ENCODE peak calls at places on chromosomes 5 and 9, in ten cellular contexts. One of them, this sample, is unnamed.

GRCh38 chr5:96823900-96824351 is 16.2 kb upstream of the ERAP1 start:
- DNase-seq in fibroblast of mammary gland: peak
- DNase-seq in Panc1: no peak
- DNase-seq in GM12865: no peak
- DNase-seq in IMR-90: peak
- DNase-seq in fibroblast of the aortic adventitia: peak
- DNase-seq in foreskin fibroblast: peak
- DNase-seq in esophagus squamous epithelium: no peak
- DNase-seq in neuronal stem cell: no peak
- DNase-seq in effector memory CD4-positive, alpha-beta T cell: no peak
- DNase-seq in this sample: peak

GRCh38 chr5:9512452-9512851 is 33.4 kb downstream of the SEMA5A start:
- DNase-seq in esophagus squamous epithelium: no peak
- DNase-seq in Panc1: no peak
- DNase-seq in fibroblast of mammary gland: no peak
- DNase-seq in foreskin fibroblast: no peak
- DNase-seq in IMR-90: peak
- DNase-seq in fibroblast of the aortic adventitia: peak
- DNase-seq in GM12865: no peak
- DNase-seq in neuronal stem cell: no peak
- DNase-seq in effector memory CD4-positive, alpha-beta T cell: no peak
- DNase-seq in this sample: no peak

GRCh38 chr9:35385042-35385441 is 104.9 kb upstream of the RUSC2 start:
- DNase-seq in IMR-90: peak
- DNase-seq in fibroblast of the aortic adventitia: peak
- DNase-seq in neuronal stem cell: no peak
- DNase-seq in Panc1: no peak
- DNase-seq in esophagus squamous epithelium: no peak
- DNase-seq in effector memory CD4-positive, alpha-beta T cell: no peak
- DNase-seq in GM12865: no peak
- DNase-seq in fibroblast of mammary gland: peak
- DNase-seq in foreskin fibroblast: peak
- DNase-seq in this sample: no peak

GRCh38 chr9:93112864-93113389 is 16.9 kb downstream of the CARD19 start:
- DNase-seq in neuronal stem cell: no peak
- DNase-seq in Panc1: no peak
- DNase-seq in fibroblast of mammary gland: no peak
- DNase-seq in IMR-90: no peak
- DNase-seq in foreskin fibroblast: no peak
- DNase-seq in fibroblast of the aortic adventitia: no peak
- DNase-seq in GM12865: no peak
- DNase-seq in effector memory CD4-positive, alpha-beta T cell: no peak
- DNase-seq in esophagus squamous epithelium: no peak
- DNase-seq in this sample: no peak

GRCh38 chr5:5360878-5361520 is 61.5 kb upstream of the ICE1 start:
- DNase-seq in fibroblast of the aortic adventitia: no peak
- DNase-seq in neuronal stem cell: peak
- DNase-seq in GM12865: no peak
- DNase-seq in effector memory CD4-positive, alpha-beta T cell: no peak
- DNase-seq in foreskin fibroblast: no peak
- DNase-seq in esophagus squamous epithelium: no peak
- DNase-seq in fibroblast of mammary gland: no peak
- DNase-seq in Panc1: no peak
- DNase-seq in IMR-90: no peak
- DNase-seq in this sample: no peak

GRCh38 chr9:23587433-23587832 is 238.6 kb downstream of the ELAVL2 start:
- DNase-seq in IMR-90: no peak
- DNase-seq in neuronal stem cell: no peak
- DNase-seq in fibroblast of the aortic adventitia: no peak
- DNase-seq in esophagus squamous epithelium: no peak
- DNase-seq in effector memory CD4-positive, alpha-beta T cell: no peak
- DNase-seq in GM12865: no peak
- DNase-seq in Panc1: no peak
- DNase-seq in foreskin fibroblast: no peak
- DNase-seq in fibroblast of mammary gland: no peak
- DNase-seq in this sample: no peak

GRCh38 chr9:99368341-99369326 is 146.6 kb downstream of the SEC61B start:
- DNase-seq in foreskin fibroblast: peak
- DNase-seq in Panc1: no peak
- DNase-seq in esophagus squamous epithelium: no peak
- DNase-seq in effector memory CD4-positive, alpha-beta T cell: no peak
- DNase-seq in fibroblast of mammary gland: peak
- DNase-seq in IMR-90: peak
- DNase-seq in fibroblast of the aortic adventitia: peak
- DNase-seq in neuronal stem cell: peak
- DNase-seq in GM12865: peak
- DNase-seq in this sample: peak

GRCh38 chr5:178273665-178274541 is 41.3 kb upstream of the PHYKPL start:
- DNase-seq in effector memory CD4-positive, alpha-beta T cell: no peak
- DNase-seq in foreskin fibroblast: no peak
- DNase-seq in IMR-90: no peak
- DNase-seq in fibroblast of mammary gland: no peak
- DNase-seq in Panc1: no peak
- DNase-seq in GM12865: no peak
- DNase-seq in neuronal stem cell: no peak
- DNase-seq in fibroblast of the aortic adventitia: no peak
- DNase-seq in esophagus squamous epithelium: no peak
- DNase-seq in this sample: no peak

GRCh38 chr9:96176901-96177718 is 124.9 kb downstream of the HSD17B3 start:
- DNase-seq in IMR-90: no peak
- DNase-seq in GM12865: no peak
- DNase-seq in foreskin fibroblast: no peak
- DNase-seq in effector memory CD4-positive, alpha-beta T cell: no peak
- DNase-seq in esophagus squamous epithelium: no peak
- DNase-seq in neuronal stem cell: no peak
- DNase-seq in fibroblast of the aortic adventitia: peak
- DNase-seq in Panc1: no peak
- DNase-seq in fibroblast of mammary gland: peak
- DNase-seq in this sample: no peak

GRCh38 chr9:81613002-81613750 is 76.2 kb downstream of the TLE1 start:
- DNase-seq in effector memory CD4-positive, alpha-beta T cell: no peak
- DNase-seq in foreskin fibroblast: peak
- DNase-seq in fibroblast of mammary gland: peak
- DNase-seq in neuronal stem cell: no peak
- DNase-seq in esophagus squamous epithelium: no peak
- DNase-seq in fibroblast of the aortic adventitia: peak
- DNase-seq in GM12865: no peak
- DNase-seq in Panc1: no peak
- DNase-seq in IMR-90: peak
- DNase-seq in this sample: peak

GRCh38 chr9:18195223-18195622 is 278.7 kb upstream of the ADAMTSL1 start:
- DNase-seq in Panc1: no peak
- DNase-seq in foreskin fibroblast: no peak
- DNase-seq in fibroblast of mammary gland: no peak
- DNase-seq in esophagus squamous epithelium: no peak
- DNase-seq in effector memory CD4-positive, alpha-beta T cell: no peak
- DNase-seq in IMR-90: no peak
- DNase-seq in neuronal stem cell: no peak
- DNase-seq in GM12865: no peak
- DNase-seq in fibroblast of the aortic adventitia: no peak
- DNase-seq in this sample: no peak

GRCh38 chr5:90386099-90386710 is 23.4 kb downstream of the CETN3 start:
- DNase-seq in GM12865: peak
- DNase-seq in foreskin fibroblast: no peak
- DNase-seq in neuronal stem cell: no peak
- DNase-seq in effector memory CD4-positive, alpha-beta T cell: no peak
- DNase-seq in fibroblast of mammary gland: peak
- DNase-seq in IMR-90: peak
- DNase-seq in Panc1: no peak
- DNase-seq in esophagus squamous epithelium: no peak
- DNase-seq in fibroblast of the aortic adventitia: peak
- DNase-seq in this sample: no peak

DNA sequence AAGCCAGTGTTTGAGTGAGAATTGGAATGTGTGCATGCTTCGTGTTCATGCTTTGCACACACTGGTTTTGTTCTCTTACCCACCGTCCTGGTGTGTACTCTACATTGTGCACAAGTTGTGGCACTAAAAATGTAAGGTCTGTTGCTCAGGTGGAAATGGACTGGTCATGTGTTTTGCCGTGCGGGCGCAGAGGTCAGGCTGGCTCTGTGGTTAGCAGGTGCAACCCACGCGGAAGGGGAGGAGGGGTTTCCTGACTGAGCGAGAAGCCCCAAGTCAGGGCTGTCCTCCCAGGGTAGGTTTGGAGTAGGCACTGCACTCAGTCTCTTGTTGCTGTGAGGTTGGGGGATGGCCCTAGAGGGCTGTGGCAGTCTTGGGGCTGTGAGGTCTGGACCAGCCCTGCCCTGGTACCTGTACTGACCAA is 86.6 kb downstream of the EHMT1 start:
- DNase-seq in Panc1: no peak
- DNase-seq in GM12865: peak
- DNase-seq in IMR-90: no peak
- DNase-seq in fibroblast of mammary gland: no peak
- DNase-seq in foreskin fibroblast: no peak
- DNase-seq in fibroblast of the aortic adventitia: no peak
- DNase-seq in esophagus squamous epithelium: no peak
- DNase-seq in neuronal stem cell: no peak
- DNase-seq in effector memory CD4-positive, alpha-beta T cell: no peak
- DNase-seq in this sample: no peak
- H3K4me3 ChIP-seq in Panc1: no peak
- H3K4me3 ChIP-seq in GM12865: peak
- H3K4me3 ChIP-seq in IMR-90: no peak
- H3K4me3 ChIP-seq in fibroblast of mammary gland: no peak
- H3K4me3 ChIP-seq in foreskin fibroblast: no peak
- H3K4me3 ChIP-seq in fibroblast of the aortic adventitia: no peak
- H3K4me3 ChIP-seq in esophagus squamous epithelium: no peak
- H3K4me3 ChIP-seq in neuronal stem cell: peak
- H3K4me3 ChIP-seq in effector memory CD4-positive, alpha-beta T cell: peak
- H3K4me3 ChIP-seq in this sample: no peak

DNA sequence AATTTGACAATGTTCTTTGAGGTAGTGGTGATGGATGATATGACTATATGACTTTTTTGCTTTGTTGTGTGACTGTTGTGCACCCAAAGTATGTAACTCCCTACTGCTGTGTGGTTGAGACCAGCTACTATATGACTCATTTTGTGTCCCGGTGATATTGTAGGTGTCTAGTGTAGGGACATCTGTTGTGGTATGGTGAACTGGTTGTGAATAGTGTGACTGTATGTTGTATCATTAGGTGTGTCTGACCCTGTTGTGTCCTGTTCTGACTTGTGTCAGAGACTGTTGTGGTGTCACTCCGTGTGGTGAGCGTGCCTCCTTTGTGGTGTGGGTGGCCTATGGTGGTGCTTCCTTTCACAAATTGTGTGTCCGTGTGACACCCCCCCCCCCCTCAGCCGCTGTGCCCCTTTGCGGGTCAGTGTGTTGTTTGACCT is 11.2 kb upstream of the CXXC5 start:
- DNase-seq in effector memory CD4-positive, alpha-beta T cell: peak
- DNase-seq in esophagus squamous epithelium: no peak
- DNase-seq in fibroblast of the aortic adventitia: no peak
- DNase-seq in neuronal stem cell: no peak
- DNase-seq in Panc1: no peak
- DNase-seq in GM12865: peak
- DNase-seq in fibroblast of mammary gland: peak
- DNase-seq in foreskin fibroblast: no peak
- DNase-seq in IMR-90: peak
- DNase-seq in this sample: no peak
- H3K4me3 ChIP-seq in effector memory CD4-positive, alpha-beta T cell: no peak
- H3K4me3 ChIP-seq in esophagus squamous epithelium: peak
- H3K4me3 ChIP-seq in fibroblast of the aortic adventitia: peak
- H3K4me3 ChIP-seq in neuronal stem cell: peak
- H3K4me3 ChIP-seq in Panc1: peak
- H3K4me3 ChIP-seq in GM12865: peak
- H3K4me3 ChIP-seq in fibroblast of mammary gland: peak
- H3K4me3 ChIP-seq in foreskin fibroblast: peak
- H3K4me3 ChIP-seq in IMR-90: peak
- H3K4me3 ChIP-seq in this sample: peak

DNA sequence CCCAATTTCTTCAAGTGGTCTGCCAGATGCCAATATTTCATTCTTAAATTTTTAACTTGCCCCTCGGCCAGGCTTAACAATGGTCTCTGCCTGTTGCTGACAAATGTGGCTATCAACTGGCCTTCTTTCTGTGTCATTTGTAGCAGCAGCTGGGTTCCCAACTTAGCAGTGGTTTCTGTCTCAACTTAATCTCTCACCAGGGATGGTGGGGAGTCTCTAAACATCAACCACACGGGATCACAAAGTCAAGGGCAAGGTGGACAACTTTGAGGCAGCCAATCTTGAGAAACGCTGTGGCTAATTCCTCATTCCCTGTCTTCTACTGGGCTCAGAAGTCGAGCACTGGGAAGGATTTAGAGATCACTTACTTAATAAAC is 81.1 kb downstream of the RAPGEF1 start:
- DNase-seq in effector memory CD4-positive, alpha-beta T cell: no peak
- DNase-seq in neuronal stem cell: no peak
- DNase-seq in IMR-90: no peak
- DNase-seq in fibroblast of the aortic adventitia: no peak
- DNase-seq in esophagus squamous epithelium: no peak
- DNase-seq in foreskin fibroblast: no peak
- DNase-seq in fibroblast of mammary gland: no peak
- DNase-seq in Panc1: no peak
- DNase-seq in GM12865: no peak
- DNase-seq in this sample: no peak
- H3K4me3 ChIP-seq in effector memory CD4-positive, alpha-beta T cell: no peak
- H3K4me3 ChIP-seq in neuronal stem cell: no peak
- H3K4me3 ChIP-seq in IMR-90: no peak
- H3K4me3 ChIP-seq in fibroblast of the aortic adventitia: no peak
- H3K4me3 ChIP-seq in esophagus squamous epithelium: no peak
- H3K4me3 ChIP-seq in foreskin fibroblast: no peak
- H3K4me3 ChIP-seq in fibroblast of mammary gland: no peak
- H3K4me3 ChIP-seq in Panc1: peak
- H3K4me3 ChIP-seq in GM12865: peak
- H3K4me3 ChIP-seq in this sample: no peak

GRCh38 chr9:88987646-88988045 is 3.6 kb upstream of the S1PR3 start:
- DNase-seq in Panc1: no peak
- DNase-seq in fibroblast of mammary gland: no peak
- DNase-seq in GM12865: no peak
- DNase-seq in neuronal stem cell: no peak
- DNase-seq in effector memory CD4-positive, alpha-beta T cell: no peak
- DNase-seq in IMR-90: no peak
- DNase-seq in fibroblast of the aortic adventitia: no peak
- DNase-seq in esophagus squamous epithelium: no peak
- DNase-seq in foreskin fibroblast: no peak
- DNase-seq in this sample: no peak

GRCh38 chr9:88990721-88991065 is 575 bp upstream of the S1PR3 start:
- DNase-seq in fibroblast of the aortic adventitia: no peak
- DNase-seq in esophagus squamous epithelium: no peak
- DNase-seq in IMR-90: no peak
- DNase-seq in effector memory CD4-positive, alpha-beta T cell: no peak
- DNase-seq in neuronal stem cell: no peak
- DNase-seq in Panc1: no peak
- DNase-seq in fibroblast of mammary gland: no peak
- DNase-seq in GM12865: no peak
- DNase-seq in foreskin fibroblast: no peak
- DNase-seq in this sample: no peak

GRCh38 chr9:88991066-88992030 is at the start of gene S1PR3:
- DNase-seq in fibroblast of mammary gland: peak
- DNase-seq in effector memory CD4-positive, alpha-beta T cell: no peak
- DNase-seq in GM12865: no peak
- DNase-seq in Panc1: no peak
- DNase-seq in neuronal stem cell: peak
- DNase-seq in esophagus squamous epithelium: no peak
- DNase-seq in fibroblast of the aortic adventitia: peak
- DNase-seq in foreskin fibroblast: peak
- DNase-seq in IMR-90: no peak
- DNase-seq in this sample: no peak

GRCh38 chr9:88988796-88989641 is 2.2 kb upstream of the S1PR3 start:
- DNase-seq in fibroblast of mammary gland: peak
- DNase-seq in Panc1: no peak
- DNase-seq in esophagus squamous epithelium: no peak
- DNase-seq in fibroblast of the aortic adventitia: peak
- DNase-seq in IMR-90: peak
- DNase-seq in neuronal stem cell: no peak
- DNase-seq in foreskin fibroblast: peak
- DNase-seq in effector memory CD4-positive, alpha-beta T cell: no peak
- DNase-seq in GM12865: peak
- DNase-seq in this sample: no peak

GRCh38 chr9:88989961-88990570 is 1.2 kb upstream of the S1PR3 start:
- DNase-seq in IMR-90: no peak
- DNase-seq in effector memory CD4-positive, alpha-beta T cell: no peak
- DNase-seq in fibroblast of mammary gland: no peak
- DNase-seq in neuronal stem cell: peak
- DNase-seq in fibroblast of the aortic adventitia: no peak
- DNase-seq in GM12865: no peak
- DNase-seq in Panc1: no peak
- DNase-seq in foreskin fibroblast: no peak
- DNase-seq in esophagus squamous epithelium: no peak
- DNase-seq in this sample: no peak
- H3K4me3 ChIP-seq in IMR-90: no peak
- H3K4me3 ChIP-seq in effector memory CD4-positive, alpha-beta T cell: no peak
- H3K4me3 ChIP-seq in fibroblast of mammary gland: no peak
- H3K4me3 ChIP-seq in neuronal stem cell: no peak
- H3K4me3 ChIP-seq in fibroblast of the aortic adventitia: no peak
- H3K4me3 ChIP-seq in GM12865: no peak
- H3K4me3 ChIP-seq in Panc1: no peak
- H3K4me3 ChIP-seq in foreskin fibroblast: no peak
- H3K4me3 ChIP-seq in esophagus squamous epithelium: no peak
- H3K4me3 ChIP-seq in this sample: no peak